ENCODE peak calls at places on chromosome 3, in ten cellular contexts. M is esophagus squamous epithelium, R is stomach, L is K562, D is tibial nerve, U is gastrocnemius medialis, Q is HepG2, J is transverse colon, Y is A549, O is IMR-90. T is an unnamed sample.

GRCh38 chr3:160973067-160973466 is 132.1 kb downstream of the B3GALNT1 start:
- DNase-seq in Q (no peak), O (no peak), U (no peak), R (no peak), L (no peak), Y (no peak), J (no peak), M (no peak), D (no peak), T (no peak)

GRCh38 chr3:195033531-195034091 is 237.3 kb downstream of the XXYLT1 start:
- DNase-seq in J (peak; percentile 67), M (no peak), D (no peak), Q (peak; percentile 53), Y (no peak), U (no peak), R (peak; percentile 80), O (no peak), L (no peak), T (no peak)

GRCh38 chr3:81580399-81580798 is 181.0 kb downstream of the GBE1 start:
- DNase-seq in J (no peak), R (no peak), Q (no peak), L (no peak), M (no peak), Y (no peak), U (no peak), D (no peak), O (no peak), T (no peak)

GRCh38 chr3:55617385-55617784 is 130.3 kb upstream of the WNT5A start:
- DNase-seq in L (no peak), O (no peak), M (no peak), U (no peak), D (no peak), J (no peak), R (no peak), Q (no peak), Y (no peak), T (no peak)

GRCh38 chr3:66464512-66464894 is 36.3 kb downstream of the LRIG1 start:
- DNase-seq in O (peak; percentile 35), Q (no peak), J (no peak), U (no peak), M (no peak), L (no peak), D (no peak), Y (no peak), R (no peak), T (no peak)

GRCh38 chr3:19489936-19490335 is 341.6 kb downstream of the KCNH8 start:
- DNase-seq in L (no peak), O (no peak), R (no peak), U (no peak), D (no peak), Y (no peak), M (no peak), Q (no peak), J (no peak), T (no peak)

GRCh38 chr3:33942483-33943150 is 144.2 kb downstream of the PDCD6IP start:
- DNase-seq in D (no peak), M (no peak), L (peak; percentile 74), J (no peak), Y (no peak), O (peak; percentile 45), U (no peak), Q (no peak), R (no peak), T (no peak)

GRCh38 chr3:152128356-152128755 is 140.4 kb upstream of the MBNL1 start:
- DNase-seq in D (no peak), U (no peak), Y (no peak), Q (no peak), L (no peak), R (no peak), M (no peak), J (no peak), O (no peak), T (no peak)

GRCh38 chr3:106534206-106534605 is 665.4 kb upstream of the CBLB start:
- DNase-seq in O (peak; percentile 35), Y (no peak), M (no peak), R (no peak), J (peak; percentile 8), D (no peak), Q (no peak), L (no peak), U (no peak), T (no peak)

GRCh38 chr3:78285032-78285728 is 1245.3 kb downstream of the ROBO2 start:
- DNase-seq in O (no peak), J (no peak), R (no peak), D (no peak), L (no peak), Q (no peak), U (no peak), Y (no peak), M (no peak), T (no peak)

GRCh38 chr3:59422312-59422711 is 372.5 kb upstream of the CFAP20DC start:
- DNase-seq in L (no peak), Q (no peak), M (no peak), U (no peak), D (no peak), J (no peak), R (no peak), O (peak; percentile 94), Y (no peak), T (no peak)

GRCh38 chr3:27022096-27022761 is 347.0 kb downstream of the NEK10 start:
- DNase-seq in J (no peak), Y (no peak), O (no peak), D (no peak), M (no peak), U (no peak), R (no peak), Q (no peak), L (no peak), T (no peak)

GRCh38 chr3:158794936-158795518 is 6.8 kb upstream of the MFSD1 start:
- DNase-seq in J (no peak), O (peak; percentile 59), D (no peak), Y (peak; percentile 68), U (no peak), M (no peak), R (no peak), Q (peak; percentile 32), L (peak; percentile 46), T (no peak)

GRCh38 chr3:185153861-185154629 is 1.2 kb upstream of the C3orf70 start:
- DNase-seq in L (no peak), M (no peak), Y (no peak), D (no peak), U (no peak), O (no peak), Q (peak; percentile 42), J (no peak), R (no peak), T (peak; percentile 18)

GRCh38 chr3:37935756-37936666 is 54.6 kb upstream of the VILL start:
- DNase-seq in D (no peak), Q (peak; percentile 98), J (peak; percentile 36), Y (peak; percentile 81), L (no peak), U (no peak), M (no peak), O (peak; percentile 95), R (peak; percentile 52), T (no peak)

GRCh38 chr3:123805504-123805903 is 78.6 kb downstream of the MYLK start:
- DNase-seq in R (no peak), O (no peak), D (no peak), U (no peak), L (no peak), J (peak; percentile 41), M (no peak), Y (no peak), Q (no peak), T (no peak)

GRCh38 chr3:13345284-13345683 is 74.8 kb downstream of the NUP210 start:
- DNase-seq in D (no peak), J (no peak), O (no peak), Q (no peak), L (no peak), U (no peak), M (no peak), R (no peak), Y (no peak), T (no peak)
- H3K4me1 ChIP-seq in D (no peaks in the 10 kb centered on the region), J (no peaks in the 10 kb centered on the region), O (peaks cover 2% of the 10 kb centered on the region), Q (no peaks in the 10 kb centered on the region), L (no peaks in the 10 kb centered on the region), U (no peaks in the 10 kb centered on the region), M (no peaks in the 10 kb centered on the region), R (no peaks in the 10 kb centered on the region), Y (no peaks in the 10 kb centered on the region), T (no peaks in the 10 kb centered on the region)

DNA sequence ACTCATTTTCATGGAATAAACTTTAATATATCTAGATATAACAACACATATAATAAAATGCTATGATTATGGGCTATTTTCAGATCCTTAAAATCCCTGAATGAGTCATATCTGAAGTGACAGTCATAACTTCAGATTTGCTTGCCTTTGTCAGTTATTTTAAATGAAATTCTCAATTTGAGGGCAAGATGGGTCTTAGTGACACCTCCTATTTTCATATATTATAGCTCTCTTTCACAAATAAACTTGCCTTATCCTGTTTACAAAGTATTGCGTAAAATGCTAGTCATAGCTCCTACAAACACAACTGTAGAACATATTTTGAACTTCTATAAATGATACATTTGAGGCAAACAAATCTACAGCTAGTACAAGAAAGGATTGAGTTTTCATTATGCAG is 6.2 kb upstream of the THRB start:
- DNase-seq in O (no peak), Q (no peak), R (no peak), Y (no peak), M (no peak), J (no peak), U (no peak), D (no peak), L (no peak), T (no peak)
- TF ChIP-seq POLR2A in O (no peak), Q (no peak), R (no peak), Y (no peak), M (no peak), J (no peak), U (no peak), D (no peak), L (no peak), T (no peak)

DNA sequence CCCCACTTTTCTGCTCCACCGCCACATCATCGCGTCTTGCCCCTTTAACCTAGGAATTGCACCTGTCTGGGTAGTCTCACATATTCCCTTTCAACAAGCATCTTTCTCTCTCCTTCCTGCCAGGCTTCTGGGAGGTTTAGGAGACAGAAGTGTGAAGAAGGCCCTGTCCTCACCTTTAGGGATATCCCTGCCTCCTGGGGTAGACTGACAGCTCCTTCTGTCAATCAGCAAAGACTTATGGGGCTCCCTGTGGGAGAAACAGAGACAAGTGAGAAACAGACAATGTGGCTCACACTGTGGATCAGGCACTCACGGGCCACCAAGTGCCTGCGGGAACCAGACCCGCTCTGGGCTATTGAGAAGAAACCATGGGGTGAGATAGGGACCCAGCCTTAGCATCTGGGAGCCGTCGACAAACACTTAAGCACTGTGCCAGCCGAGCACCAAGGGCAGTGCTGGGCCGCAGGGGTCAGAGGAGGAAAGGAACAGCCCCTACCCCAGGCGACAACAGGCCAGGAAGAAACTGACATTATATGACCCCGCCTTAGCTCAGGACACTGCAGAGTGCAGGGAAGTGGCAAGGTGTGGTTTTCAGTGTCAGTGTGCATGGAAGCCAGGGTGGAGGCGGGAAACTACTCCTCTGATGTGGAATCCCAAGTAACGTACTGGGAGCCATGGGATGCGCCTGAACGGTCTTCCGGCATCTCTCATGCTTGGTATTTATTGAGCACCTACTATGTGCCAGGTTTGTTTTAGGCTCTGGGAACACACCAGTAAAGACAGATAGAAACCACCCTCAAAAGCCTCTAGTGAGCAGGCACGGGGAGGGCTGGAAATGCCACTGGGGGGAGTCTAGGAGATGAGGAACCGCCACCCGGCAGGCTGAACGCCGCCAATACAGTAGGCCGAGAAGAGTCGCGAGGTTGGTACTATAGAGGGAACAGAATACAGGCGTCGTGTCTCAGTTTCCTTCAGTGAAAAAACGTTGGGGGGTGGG is 1.8 kb downstream of the EFCC1 start:
- DNase-seq in R (no peak), U (no peak), M (no peak), Q (no peak), J (no peak), Y (no peak), O (no peak), D (no peak), L (no peak), T (no peak)
- H3K4me1 ChIP-seq in R (peaks cover 76% of the 10 kb centered on the region), U (peaks cover 37% of the 10 kb centered on the region), M (peaks cover 36% of the 10 kb centered on the region), Q (peaks cover 62% of the 10 kb centered on the region), J (peaks cover 13% of the 10 kb centered on the region), Y (no peaks in the 10 kb centered on the region), O (peaks cover 12% of the 10 kb centered on the region), D (peaks cover 13% of the 10 kb centered on the region), L (peaks cover 17% of the 10 kb centered on the region), T (peaks cover 26% of the 10 kb centered on the region)

GRCh38 chr3:170180952-170181876 is at the start of gene PHC3:
- DNase-seq in L (peak; percentile 99), Y (peak; percentile 93), J (peak; percentile 95), R (peak; percentile 92), Q (peak; percentile 87), D (peak; percentile 84), O (peak; percentile 85), M (peak; percentile 50), U (peak; percentile 89), T (peak; percentile 95)
- TF ChIP-seq POLR2A in L (peak; percentile 94), Y (peak; percentile 85), J (peak; percentile 89), R (no peak), Q (peak; percentile 79), D (peak; percentile 87), O (peak; percentile 74), M (peak; percentile 73), U (peak; percentile 63), T (peak; percentile 86)

T was measured in ovary.